ENCODE peak calls at places on chromosomes 7 and 10, in four cellular contexts. W is thyroid gland, Y is body of pancreas, U is cardiac muscle cell. P is an unnamed sample.
A peak's percentile ranks its signal among the peaks of the same experiment; 100 is the strongest.

GRCh38 chr10:28774051-28774995 is 97.0 kb downstream of the BAMBI start:
- DNase-seq in Y (no peak), U (no peak), W (no peak), P (no peak)

GRCh38 chr7:151017370-151017952 is 6.8 kb downstream of the ATG9B start:
- DNase-seq in W (no peak), Y (no peak), U (no peak), P (no peak)

GRCh38 chr10:101444058-101444457 is 90.1 kb downstream of the BTRC start:
- DNase-seq in U (no peak), Y (no peak), W (no peak), P (no peak)

GRCh38 chr7:139855498-139856270 is 26.6 kb downstream of the TBXAS1 start:
- DNase-seq in W (no peak), Y (no peak), U (no peak), P (no peak)

GRCh38 chr7:71465741-71466189 is 333.8 kb downstream of the GALNT17 start:
- DNase-seq in Y (no peak), W (no peak), U (no peak), P (no peak)

GRCh38 chr10:78577673-78578072 is 491.1 kb upstream of the ZMIZ1 start:
- DNase-seq in W (no peak), U (no peak), Y (no peak), P (no peak)

GRCh38 chr7:65812281-65812680 is 60.6 kb upstream of the VKORC1L1 start:
- DNase-seq in U (no peak), W (no peak), Y (no peak), P (no peak)

GRCh38 chr10:101228682-101229274 is 485 bp downstream of the LBX1 start:
- DNase-seq in Y (no peak), U (peak; percentile 45), W (no peak), P (no peak)

GRCh38 chr7:33886100-33886623 is 19.2 kb upstream of the BMPER start:
- DNase-seq in W (no peak), Y (no peak), U (peak; percentile 74), P (no peak)

DNA sequence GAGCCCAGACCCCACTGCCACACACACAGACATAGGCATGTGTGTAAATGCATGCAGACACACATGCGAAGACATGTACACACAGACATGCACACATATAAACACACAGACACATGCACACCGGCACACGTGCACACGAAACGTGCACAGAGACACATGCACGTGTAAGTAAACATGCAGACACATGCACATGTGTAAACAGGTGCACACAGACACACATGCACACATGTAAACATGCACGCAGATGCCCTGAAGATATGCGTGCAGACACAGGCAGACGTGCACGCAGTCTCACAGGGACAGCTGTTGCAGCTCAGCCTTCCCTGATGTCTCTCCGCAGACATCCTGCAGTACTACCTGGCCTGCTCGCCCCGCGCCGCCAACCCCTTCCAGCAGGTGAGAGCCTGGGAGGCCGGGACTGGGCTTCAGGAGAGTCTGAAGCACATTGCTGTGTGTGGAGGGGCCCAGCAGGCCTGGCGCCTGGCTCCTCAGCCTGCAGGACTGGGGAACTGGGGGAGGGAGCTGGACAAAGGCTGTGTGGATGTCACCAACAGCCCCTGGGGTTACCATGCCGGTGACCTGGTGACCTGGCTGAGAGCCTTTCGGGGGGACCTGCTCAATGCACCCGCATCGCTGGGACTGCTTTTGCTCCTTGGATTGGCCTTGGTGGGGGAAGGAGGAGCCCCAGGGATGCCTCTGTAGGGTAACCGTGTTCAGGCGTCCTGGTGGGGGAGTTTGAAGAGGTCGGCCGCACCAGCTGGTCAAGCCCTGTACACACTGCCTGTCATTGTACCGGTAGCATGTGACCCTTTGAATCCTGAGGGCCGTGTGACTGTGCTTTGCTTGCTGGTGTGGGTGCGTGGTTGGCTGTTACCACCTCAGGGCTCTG is 20.3 kb downstream of the TTYH3 start:
- DNase-seq in Y (no peak), W (no peak), U (no peak), P (no peak)
- H3K36me3 ChIP-seq in Y (no peaks in the 10 kb centered on the region), W (peaks cover 31% of the 10 kb centered on the region), U (peaks cover 31% of the 10 kb centered on the region), P (no peaks in the 10 kb centered on the region)

DNA sequence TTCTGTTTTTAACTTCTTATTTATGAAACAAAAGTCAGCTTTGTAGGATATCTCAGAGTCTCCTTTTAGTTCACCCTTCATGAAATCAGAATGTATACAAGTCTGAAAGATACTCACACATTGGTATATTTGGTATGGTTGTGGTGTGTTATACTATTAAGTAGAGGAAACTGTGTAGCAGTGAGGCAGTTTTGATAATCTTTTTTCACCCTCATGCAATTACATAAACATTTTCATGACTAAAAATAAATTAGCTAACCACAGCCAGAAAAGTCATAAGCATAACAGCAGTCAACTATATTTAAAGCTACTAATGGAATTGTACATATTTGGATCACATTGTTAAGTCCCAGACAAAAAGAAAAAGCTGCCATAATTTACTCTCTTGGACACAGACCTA is 62.1 kb downstream of the FAM185A start:
- DNase-seq in U (no peak), W (no peak), Y (no peak), P (no peak)
- H3K4me3 ChIP-seq in U (no peak overlapping the region), W (no peak overlapping the region), Y (no peak overlapping the region), P (no peak overlapping the region)

GRCh38 chr7:105101864-105102263 is 87.9 kb downstream of the KMT2E start:
- DNase-seq in W (no peak), U (no peak), Y (no peak), P (no peak)
- H3K36me3 ChIP-seq in W (peaks cover 22% of the 10 kb centered on the region), U (peaks cover 74% of the 10 kb centered on the region), Y (no peaks in the 10 kb centered on the region), P (peaks cover 33% of the 10 kb centered on the region)

GRCh38 chr10:132587175-132587574 is 49.6 kb downstream of the INPP5A start:
- DNase-seq in U (no peak), W (no peak), Y (no peak), P (no peak)

GRCh38 chr10:132588301-132589013 is 50.9 kb downstream of the INPP5A start:
- DNase-seq in W (no peak), U (no peak), Y (no peak), P (no peak)

GRCh38 chr10:132585732-132586722 is 48.4 kb downstream of the INPP5A start:
- DNase-seq in Y (no peak), W (no peak), U (no peak), P (no peak)

GRCh38 chr10:132589015-132589414 is 51.4 kb downstream of the INPP5A start:
- DNase-seq in W (no peak), Y (no peak), U (no peak), P (no peak)

DNA sequence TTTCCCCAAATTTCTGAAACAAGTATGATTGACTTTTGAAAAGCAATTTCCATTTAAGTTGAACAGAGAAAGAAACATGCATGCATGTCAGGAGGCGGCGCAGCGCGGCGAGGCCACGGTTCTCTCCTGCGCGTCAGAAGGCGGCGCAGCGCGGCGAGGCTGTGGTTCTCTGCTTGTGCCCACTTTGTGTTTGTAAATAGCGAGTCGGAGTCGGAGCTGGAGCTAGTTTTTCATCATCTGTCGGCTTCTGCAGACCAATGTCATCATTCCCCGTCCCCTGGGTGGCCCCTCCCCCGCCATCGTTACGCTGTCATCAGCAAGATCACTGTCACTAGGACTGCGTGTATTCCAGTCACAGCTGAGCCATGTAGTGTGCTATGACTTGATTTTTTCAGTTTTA is 49.1 kb downstream of the INPP5A start:
- DNase-seq in Y (no peak), U (no peak), W (no peak), P (no peak)
- H3K4me3 ChIP-seq in Y (no peak overlapping the region), U (no peak overlapping the region), W (no peak overlapping the region), P (no peak overlapping the region)

GRCh38 chr7:6403907-6404306 is 43.8 kb downstream of the DAGLB start:
- DNase-seq in W (no peak), U (no peak), Y (no peak), P (no peak)

GRCh38 chr7:6409991-6410693 is 37.6 kb downstream of the DAGLB start:
- DNase-seq in Y (no peak), U (no peak), W (no peak), P (no peak)

GRCh38 chr7:6406121-6406520 is 41.6 kb downstream of the DAGLB start:
- DNase-seq in W (no peak), Y (no peak), U (no peak), P (no peak)

GRCh38 chr7:6409091-6409490 is 38.7 kb downstream of the DAGLB start:
- DNase-seq in W (no peak), U (no peak), Y (no peak), P (no peak)

DNA sequence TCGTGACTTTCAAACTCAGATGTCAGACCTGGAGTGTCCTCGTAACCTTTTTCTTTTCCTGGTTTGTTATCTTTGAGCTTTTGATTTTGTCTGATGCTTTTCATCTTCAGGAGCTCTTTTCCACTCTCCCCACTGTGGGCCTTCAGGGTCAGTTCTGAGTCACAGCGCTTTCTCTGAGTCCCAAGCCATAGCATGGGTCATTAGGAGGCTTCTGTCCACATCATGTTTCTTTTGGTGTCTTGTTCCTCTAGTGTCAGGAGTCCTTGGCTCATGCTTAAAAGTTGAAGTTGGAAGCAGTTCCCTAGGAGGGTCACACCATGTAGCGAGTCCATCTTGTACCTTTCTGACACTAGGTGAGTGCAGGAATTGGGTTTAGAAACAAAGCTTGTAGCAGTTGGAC is 40.3 kb downstream of the DAGLB start:
- DNase-seq in Y (no peak), W (no peak), U (no peak), P (no peak)
- H3K36me3 ChIP-seq in Y (peaks cover 6% of the 10 kb centered on the region), W (peaks cover 49% of the 10 kb centered on the region), U (peaks cover 44% of the 10 kb centered on the region), P (peaks cover 19% of the 10 kb centered on the region)

DNA sequence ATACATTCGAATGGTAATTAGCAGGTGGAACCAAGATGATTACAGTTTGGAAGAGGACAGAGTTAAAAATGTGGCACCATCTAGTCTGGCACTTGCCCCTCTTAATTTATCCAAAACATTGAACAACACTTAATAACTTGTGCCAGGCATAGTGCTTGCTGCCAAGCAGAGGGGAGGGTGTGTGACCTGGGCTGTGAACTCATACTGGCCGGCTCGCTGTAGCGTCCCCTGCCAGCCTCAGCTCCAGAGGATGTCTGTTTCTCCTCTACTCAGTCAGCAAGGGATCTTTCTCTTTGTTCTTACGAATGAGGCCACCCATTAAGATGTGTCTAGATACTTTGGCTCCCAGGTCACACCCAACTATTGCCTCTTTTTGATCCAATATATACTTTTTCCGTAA is 179.4 kb upstream of the INHBA start:
- DNase-seq in U (no peak), W (no peak), Y (no peak), P (no peak)
- H3K4me3 ChIP-seq in U (no peak overlapping the region), W (no peak overlapping the region), Y (no peak overlapping the region), P (peak overlapping the region; percentile 41)

DNA sequence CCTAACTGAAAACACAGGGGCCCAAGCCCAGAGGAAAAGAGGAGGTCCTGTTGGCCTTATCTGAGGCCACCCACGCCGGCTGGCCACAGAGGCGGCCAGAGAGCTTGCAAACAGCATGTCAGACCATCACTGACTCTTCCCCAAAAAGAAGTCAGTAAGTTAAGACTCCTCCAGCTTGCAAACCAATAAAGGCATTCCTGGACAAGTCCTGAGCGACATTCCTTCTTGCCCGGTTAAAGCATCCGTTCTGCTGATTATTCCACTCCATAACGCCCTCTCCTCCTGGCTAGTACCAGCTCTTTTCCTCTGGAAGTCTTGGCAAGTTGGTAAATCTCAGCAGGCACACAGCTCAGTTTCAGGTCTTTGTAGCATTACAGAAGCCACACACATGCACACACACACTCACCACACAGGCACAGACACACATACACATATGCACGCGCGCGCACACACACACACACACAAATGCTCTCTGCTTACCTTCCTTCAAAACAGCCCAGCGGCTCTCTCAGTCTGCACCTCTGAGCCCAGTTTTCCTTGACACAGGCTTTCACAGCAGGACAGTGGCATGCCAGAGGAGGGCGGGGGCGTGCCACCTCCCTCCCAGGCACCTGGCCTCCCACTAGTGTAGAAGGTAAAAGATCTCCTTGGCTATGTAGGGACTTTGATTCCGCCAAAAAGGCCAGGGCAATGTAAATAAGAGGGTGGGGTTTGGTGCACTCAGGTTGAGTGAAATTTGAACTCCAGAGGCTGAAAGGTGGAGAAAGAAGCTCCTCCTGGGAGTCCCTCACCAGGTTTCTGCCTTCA is 201.4 kb downstream of the TNS3 start:
- DNase-seq in W (peak; percentile 52), U (peak; percentile 23), Y (peak; percentile 22), P (no peak)
- H3K36me3 ChIP-seq in W (no peaks in the 10 kb centered on the region), U (no peaks in the 10 kb centered on the region), Y (no peaks in the 10 kb centered on the region), P (no peaks in the 10 kb centered on the region)

DNA sequence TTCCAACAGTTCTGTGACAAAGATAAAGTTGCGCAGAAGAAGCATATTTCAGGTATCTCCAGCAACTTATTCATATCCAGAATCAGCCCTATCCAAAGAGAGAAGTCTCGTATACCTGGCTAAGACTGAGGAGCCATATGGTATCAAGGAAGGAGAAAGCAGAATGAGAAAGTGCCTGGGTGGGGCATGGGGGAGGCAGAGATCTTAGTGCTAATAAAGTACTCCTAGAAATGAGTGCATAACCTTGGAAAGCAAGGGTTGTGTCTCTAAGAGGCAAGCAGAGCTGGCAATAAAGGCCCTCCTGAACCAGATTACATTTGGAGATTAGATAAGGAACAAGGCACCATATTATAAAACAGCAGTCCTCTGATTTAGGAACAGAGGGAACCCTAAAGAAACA is 12.7 kb downstream of the TASOR2 start:
- DNase-seq in W (no peak), U (no peak), Y (no peak), P (no peak)
- H3K4me3 ChIP-seq in W (no peak overlapping the region), U (no peak overlapping the region), Y (no peak overlapping the region), P (no peak overlapping the region)

P was measured in CD8-positive, alpha-beta memory T cell.